ENCODE peak calls at places on chromosome X, in nine cellular contexts. N, P, J, O, M, U, A, R and F are unnamed samples.

GRCh38 chrX:87636533-87636932 is 118.9 kb downstream of the KLHL4 start:
- DNase-seq in A (no peak), N (no peak), O (no peak), J (no peak), P (no peak), U (no peak), R (no peak), M (no peak), F (no peak)

GRCh38 chrX:119488749-119489148 is 20.5 kb downstream of the SLC25A5 start:
- DNase-seq in J (peak), R (peak), P (peak), A (peak), M (no peak), N (no peak), U (peak), O (no peak), F (peak)

GRCh38 chrX:37608156-37608555 is 36.7 kb downstream of the LANCL3 start:
- DNase-seq in R (no peak), U (no peak), N (no peak), M (no peak), J (no peak), A (no peak), O (no peak), P (no peak), F (no peak)

GRCh38 chrX:17579021-17579420 is 158.3 kb upstream of the SCML1 start:
- DNase-seq in U (peak), N (no peak), P (no peak), O (no peak), R (no peak), J (no peak), A (no peak), M (peak), F (no peak)

GRCh38 chrX:98516120-98516519 is 1632.4 kb downstream of the RPA4 start:
- DNase-seq in P (no peak), R (no peak), J (no peak), N (no peak), M (no peak), A (no peak), U (no peak), O (no peak), F (no peak)

GRCh38 chrX:66731398-66731797 is 92.5 kb upstream of the EDA2R start:
- DNase-seq in U (peak), J (peak), O (no peak), M (peak), A (no peak), P (no peak), N (no peak), R (no peak), F (no peak)

GRCh38 chrX:43940811-43941210 is 32.4 kb downstream of the NDP start:
- DNase-seq in P (no peak), J (no peak), U (peak), M (no peak), A (no peak), N (peak), O (no peak), R (peak), F (no peak)

GRCh38 chrX:39052751-39053150 is 251.5 kb downstream of the MID1IP1 start:
- DNase-seq in U (no peak), P (no peak), N (no peak), O (no peak), A (no peak), J (no peak), R (no peak), M (no peak), F (no peak)

GRCh38 chrX:30713061-30713525 is 59.9 kb downstream of the GK start:
- DNase-seq in R (peak), M (peak), P (peak), U (peak), J (peak), O (no peak), N (peak), A (peak), F (peak)

GRCh38 chrX:22534643-22535042 is 261.9 kb downstream of the CBLL2 start:
- DNase-seq in N (peak), U (peak), J (no peak), A (no peak), O (no peak), R (no peak), M (peak), P (peak), F (no peak)

GRCh38 chrX:2767631-2768455 is 16.0 kb downstream of the XG start:
- DNase-seq in M (no peak), O (no peak), R (peak), J (no peak), A (peak), N (peak), P (peak), U (peak), F (no peak)

GRCh38 chrX:104854790-104855340 is 288.9 kb downstream of the IL1RAPL2 start:
- DNase-seq in M (no peak), R (no peak), A (no peak), J (no peak), O (no peak), U (no peak), P (no peak), N (no peak), F (no peak)

GRCh38 chrX:43655151-43655676 is 885 bp upstream of the MAOA start:
- DNase-seq in O (no peak), R (peak), M (no peak), A (peak), P (peak), J (no peak), U (peak), N (peak), F (peak)

GRCh38 chrX:35826503-35826902 is 28.4 kb downstream of the MAGEB16 start:
- DNase-seq in A (no peak), R (no peak), P (no peak), O (no peak), M (no peak), N (no peak), U (no peak), J (no peak), F (no peak)

GRCh38 chrX:8632949-8633348 is 99.0 kb downstream of the ANOS1 start:
- DNase-seq in N (no peak), J (no peak), U (no peak), P (no peak), A (no peak), M (no peak), O (no peak), R (no peak), F (no peak)

GRCh38 chrX:3549442-3549875 is 164.0 kb downstream of the PRKX start:
- DNase-seq in J (no peak), O (no peak), U (peak), R (peak), A (no peak), N (no peak), P (no peak), M (no peak), F (no peak)

GRCh38 chrX:110600745-110601310 is 194.8 kb downstream of the CHRDL1 start:
- DNase-seq in M (peak), R (no peak), O (no peak), P (no peak), U (no peak), N (no peak), A (no peak), J (no peak), F (no peak)

GRCh38 chrX:155216179-155216939 is at the start of gene VBP1:
- DNase-seq in O (peak), R (peak), N (peak), U (peak), A (peak), J (peak), M (peak), P (peak), F (peak)

GRCh38 chrX:11530621-11531020 is 135.1 kb downstream of the ARHGAP6 start:
- DNase-seq in A (no peak), R (no peak), P (no peak), M (no peak), J (no peak), O (no peak), U (peak), N (no peak), F (no peak)

GRCh38 chrX:119826399-119826959 is 26.3 kb downstream of the UPF3B start:
- DNase-seq in J (no peak), U (peak), A (no peak), M (no peak), P (no peak), N (no peak), R (no peak), O (no peak), F (peak)

GRCh38 chrX:153944140-153944799 is at the start of gene RENBP:
- DNase-seq in A (peak), U (no peak), O (no peak), J (peak), N (no peak), R (peak), M (no peak), P (peak), F (peak)

GRCh38 chrX:49029876-49030275 is 13.3 kb downstream of the TFE3 start:
- DNase-seq in U (no peak), N (peak), P (peak), R (no peak), A (peak), M (no peak), J (no peak), O (no peak), F (no peak)

GRCh38 chrX:65596270-65596669 is 61.7 kb upstream of the LAS1L start:
- DNase-seq in A (peak), M (peak), P (peak), O (no peak), N (no peak), R (peak), U (peak), J (no peak), F (peak)

GRCh38 chrX:73239242-73239641 is 24.6 kb upstream of the NAP1L2 start:
- DNase-seq in P (no peak), M (no peak), U (no peak), O (no peak), J (no peak), N (no peak), R (no peak), A (no peak), F (no peak)

DNA sequence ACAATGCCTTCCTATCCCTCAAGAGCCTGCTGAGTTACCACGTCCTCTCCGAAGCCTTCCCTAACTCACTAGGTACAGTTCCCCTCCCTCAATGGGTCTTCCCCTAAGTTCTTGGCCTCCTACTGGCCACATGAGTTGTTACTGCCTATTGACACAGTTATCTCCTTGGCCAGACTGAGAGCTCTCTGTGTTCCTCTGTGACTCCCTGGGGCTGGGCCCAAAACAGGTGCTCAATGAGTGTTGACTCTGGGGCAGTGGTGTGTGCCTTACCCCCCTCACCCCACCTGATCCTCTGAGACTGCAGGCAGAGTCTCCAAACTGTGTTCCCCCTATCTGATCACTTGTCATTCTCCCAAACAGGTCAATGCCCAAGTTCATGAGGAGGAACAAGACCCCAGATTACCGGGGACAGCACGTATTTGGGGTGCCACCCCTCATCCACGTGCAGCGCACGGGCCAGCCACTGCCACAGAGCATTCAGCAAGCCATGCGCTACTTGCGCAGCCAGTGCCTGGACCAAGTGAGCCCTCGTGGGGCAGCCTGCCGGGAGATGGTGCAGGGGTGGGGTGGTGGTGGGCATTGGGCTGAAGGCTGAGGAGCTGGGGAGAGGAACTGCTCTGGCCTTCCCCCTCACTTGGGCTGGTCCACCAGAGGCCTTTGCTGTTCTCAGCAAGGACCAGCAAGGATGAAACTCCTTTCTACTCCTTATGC is 72.6 kb downstream of the STARD8 start:
- DNase-seq in A (peak), P (no peak), J (no peak), M (no peak), U (no peak), O (no peak), R (no peak), N (no peak), F (no peak)
- TF ChIP-seq CTCF in A (no peak), P (no peak), J (no peak), M (peak), U (peak), O (no peak), R (no peak), N (no peak), F (no peak)

GRCh38 chrX:135974279-135974856 is 580 bp upstream of the MMGT1 start:
- DNase-seq in U (peak), O (peak), J (peak), N (no peak), P (peak), A (peak), R (peak), M (no peak), F (peak)

GRCh38 chrX:135975421-135975820 is 1.6 kb upstream of the MMGT1 start:
- DNase-seq in A (no peak), M (no peak), P (no peak), N (no peak), R (no peak), J (no peak), O (no peak), U (no peak), F (no peak)

GRCh38 chrX:135973548-135974278 is at the start of gene MMGT1:
- DNase-seq in R (peak), U (peak), A (peak), O (peak), P (peak), M (peak), N (peak), J (peak), F (peak)

GRCh38 chrX:135981010-135981409 is 4.2 kb upstream of the SLC9A6 start:
- DNase-seq in M (no peak), A (no peak), P (no peak), U (no peak), R (no peak), J (no peak), O (no peak), N (no peak), F (no peak)

DNA sequence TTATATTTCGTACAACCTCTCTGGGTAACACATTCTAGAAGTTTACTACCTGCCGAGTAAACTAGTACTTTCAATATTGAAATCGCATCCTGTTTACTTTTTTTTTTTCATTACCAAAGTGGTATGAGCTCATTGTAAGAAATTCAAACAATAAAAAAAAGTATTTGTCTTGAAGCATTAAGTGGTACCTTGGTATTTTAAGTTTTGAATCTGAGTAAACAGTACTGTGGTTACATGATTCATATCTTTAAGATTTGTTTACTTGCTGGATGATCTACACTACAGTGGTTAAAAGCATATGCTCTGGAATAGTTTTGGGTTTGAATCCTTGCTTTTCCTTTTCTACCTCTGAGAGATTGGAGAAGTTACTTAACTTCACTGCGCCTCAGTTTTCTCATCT is 3.8 kb upstream of the MMGT1 start:
- DNase-seq in U (peak), M (peak), O (no peak), P (no peak), N (no peak), A (no peak), R (no peak), J (no peak), F (no peak)
- TF ChIP-seq CTCF in U (no peak), M (no peak), O (no peak), P (no peak), N (no peak), A (no peak), R (no peak), J (no peak), F (no peak)

GRCh38 chrX:20067709-20068315 is 48.9 kb downstream of the MAP7D2 start:
- DNase-seq in P (peak), R (peak), J (no peak), A (peak), N (peak), U (peak), O (peak), M (peak), F (no peak)
- TF ChIP-seq CTCF in P (no peak), R (no peak), J (no peak), A (no peak), N (no peak), U (no peak), O (no peak), M (no peak), F (no peak)

DNA sequence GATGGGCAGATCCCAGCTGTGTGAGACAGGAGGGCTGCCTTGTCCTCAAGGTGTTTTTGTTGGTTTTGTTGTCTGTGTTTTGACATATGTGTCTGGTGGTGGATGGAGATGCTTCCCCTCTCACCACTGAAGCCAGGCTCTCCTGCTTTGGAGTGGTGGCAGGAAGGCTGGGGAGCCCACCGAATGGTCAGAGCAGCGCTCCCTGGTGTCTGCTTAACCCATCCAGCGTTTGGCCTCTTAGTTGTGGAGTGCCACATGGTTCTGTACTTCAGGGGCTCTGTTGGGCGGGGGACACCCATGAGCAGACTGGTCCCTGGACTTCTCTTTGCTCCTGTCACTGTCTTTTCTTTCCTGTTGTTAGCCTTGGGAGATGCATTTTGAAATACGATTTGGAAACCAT is 51.9 kb downstream of the DLG3 start:
- DNase-seq in N (no peak), P (no peak), O (no peak), A (no peak), J (no peak), U (no peak), M (no peak), R (no peak), F (no peak)
- TF ChIP-seq CTCF in N (no peak), P (no peak), O (no peak), A (no peak), J (no peak), U (no peak), M (no peak), R (no peak), F (no peak)

GRCh38 chrX:116961872-116962582 is 499.3 kb upstream of the CT83 start:
- DNase-seq in P (no peak), J (no peak), O (no peak), A (no peak), N (peak), U (peak), R (no peak), M (no peak), F (no peak)
- TF ChIP-seq CTCF in P (peak), J (no peak), O (no peak), A (no peak), N (peak), U (peak), R (no peak), M (peak), F (no peak)

GRCh38 chrX:12950851-12951589 is 23.9 kb upstream of the TMSB4X start:
- DNase-seq in R (peak), P (peak), M (no peak), U (no peak), J (peak), N (no peak), O (no peak), A (peak), F (peak)
- TF ChIP-seq CTCF in R (no peak), P (peak), M (peak), U (no peak), J (peak), N (no peak), O (no peak), A (peak), F (peak)